ENCODE peak calls at places on chromosomes 1 and 21, in six cellular contexts. G is hepatocyte, J is SK-N-SH, U is uterus, F is neural progenitor cell, O is cardiac muscle cell. K is an unnamed sample. For H3K4me1, the result is how much of the 10 kb centered on the place peaks cover.

GRCh38 chr1:152796421-152796820 is at the start of gene LCE1D:
- DNase-seq in G (no peak), J (no peak), U (no peak), F (no peak), O (no peak), K (no peak)

GRCh38 chr1:244329591-244330317 is 122.0 kb downstream of the ADSS2 start:
- DNase-seq in G (no peak), J (no peak), U (no peak), F (no peak), O (no peak), K (no peak)

GRCh38 chr1:178649582-178650350 is 75.3 kb upstream of the RALGPS2 start:
- DNase-seq in G (no peak), J (no peak), U (no peak), F (no peak), O (no peak), K (no peak)

GRCh38 chr1:161487483-161487827 is 17.8 kb upstream of the FCGR2A start:
- DNase-seq in G (no peak), J (no peak), U (peak), F (no peak), O (peak), K (no peak)

GRCh38 chr1:6205849-6206845 is at the start of gene RNF207:
- DNase-seq in G (peak), J (no peak), U (peak), F (peak), O (peak), K (peak)

GRCh38 chr1:41918450-41919043 is at the start of gene HIVEP3:
- DNase-seq in G (no peak), J (peak), U (no peak), F (peak), O (peak), K (no peak)

GRCh38 chr1:108357802-108358201 is 92.3 kb upstream of the NBPF6 start:
- DNase-seq in G (no peak), J (no peak), U (no peak), F (no peak), O (no peak), K (no peak)

GRCh38 chr1:67708606-67709005 is 23.6 kb downstream of the GADD45A start:
- DNase-seq in G (no peak), J (no peak), U (no peak), F (no peak), O (no peak), K (no peak)

GRCh38 chr1:226424228-226425003 is 16.5 kb upstream of the PARP1 start:
- DNase-seq in G (peak), J (peak), U (no peak), F (peak), O (peak), K (no peak)

GRCh38 chr1:247862756-247863155 is 5.8 kb downstream of the TRIM58 start:
- DNase-seq in G (no peak), J (no peak), U (no peak), F (no peak), O (no peak), K (no peak)

GRCh38 chr1:115238336-115239147 is 99.5 kb downstream of the NGF start:
- DNase-seq in G (no peak), J (no peak), U (no peak), F (no peak), O (no peak), K (no peak)

GRCh38 chr1:185453496-185454192 is 136.6 kb upstream of the IVNS1ABP start:
- DNase-seq in G (no peak), J (no peak), U (no peak), F (no peak), O (peak), K (no peak)

GRCh38 chr1:93613895-93614294 is 67.7 kb downstream of the BCAR3 start:
- DNase-seq in G (peak), J (no peak), U (peak), F (peak), O (peak), K (no peak)

GRCh38 chr1:234619071-234619480 is 9.1 kb upstream of the IRF2BP2 start:
- DNase-seq in G (no peak), J (no peak), U (no peak), F (no peak), O (peak), K (no peak)

GRCh38 chr21:44932366-44933181 is 7.3 kb upstream of the SLX9 start:
- DNase-seq in G (peak), J (peak), U (no peak), F (peak), O (peak), K (no peak)

GRCh38 chr1:224339422-224340033 is 9.6 kb upstream of the NVL start:
- DNase-seq in G (no peak), J (no peak), U (no peak), F (no peak), O (no peak), K (no peak)

GRCh38 chr1:234559917-234560676 is 49.9 kb downstream of the IRF2BP2 start:
- DNase-seq in G (no peak), J (no peak), U (peak), F (no peak), O (no peak), K (no peak)

GRCh38 chr21:29904359-29905282 is 35.2 kb downstream of the GRIK1 start:
- DNase-seq in G (no peak), J (no peak), U (no peak), F (no peak), O (no peak), K (no peak)

GRCh38 chr1:163842546-163842945 is 520.8 kb downstream of the NUF2 start:
- DNase-seq in G (no peak), J (no peak), U (no peak), F (no peak), O (no peak), K (no peak)

GRCh38 chr1:193891783-193892182 is 705.4 kb upstream of the B3GALT2 start:
- DNase-seq in G (no peak), J (no peak), U (no peak), F (no peak), O (no peak), K (no peak)

GRCh38 chr1:221711156-221711577 is 30.7 kb downstream of the DUSP10 start:
- DNase-seq in G (no peak), J (no peak), U (no peak), F (no peak), O (no peak), K (no peak)

GRCh38 chr1:204084247-204084772 is 11.4 kb downstream of the SOX13 start:
- DNase-seq in G (peak), J (no peak), U (no peak), F (peak), O (no peak), K (peak)
- H3K4me1 ChIP-seq in G (half or more), J (under half), U (under half), F (half or more), O (under half), K (half or more)

GRCh38 chr1:151175036-151175741 is 592 bp downstream of the TMOD4 start:
- DNase-seq in G (no peak), J (no peak), U (no peak), F (no peak), O (peak), K (no peak)

GRCh38 chr1:151171190-151171589 is 4.6 kb downstream of the TMOD4 start:
- DNase-seq in G (no peak), J (no peak), U (no peak), F (no peak), O (no peak), K (no peak)

GRCh38 chr1:151176514-151177045 is 799 bp upstream of the TMOD4 start:
- DNase-seq in G (no peak), J (no peak), U (no peak), F (no peak), O (no peak), K (no peak)

DNA sequence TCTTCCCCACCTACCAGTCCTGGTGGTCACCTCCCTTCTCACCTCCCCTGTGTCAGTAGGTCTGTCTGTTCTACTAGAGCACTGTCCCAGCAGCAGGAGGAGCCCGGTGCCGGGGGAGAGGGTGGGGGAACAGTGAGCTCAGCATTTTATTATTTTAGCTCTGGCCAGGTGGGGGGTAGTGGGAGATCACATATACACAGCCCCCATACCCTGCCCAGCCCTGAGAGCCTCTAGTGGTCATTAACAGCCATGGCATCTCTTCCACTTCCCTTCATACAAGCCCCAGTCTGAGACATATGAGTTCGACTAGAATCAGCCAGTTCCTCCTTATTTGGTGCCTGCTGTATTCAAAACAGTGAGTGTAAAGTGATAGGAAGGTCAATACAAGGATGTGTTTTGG is at the start of gene TMOD4:
- DNase-seq in G (peak), J (peak), U (no peak), F (peak), O (no peak), K (no peak)
- TF ChIP-seq CTCF in G (peak), J (peak), U (no peak), F (peak), O (peak), K (no peak)

GRCh38 chr1:86504130-86504479 is 35.4 kb downstream of the CLCA1 start:
- DNase-seq in G (peak), J (no peak), U (no peak), F (peak), O (no peak), K (peak)

GRCh38 chr1:86503477-86504129 is 34.9 kb downstream of the CLCA1 start:
- DNase-seq in G (peak), J (no peak), U (peak), F (peak), O (peak), K (peak)

GRCh38 chr1:86507935-86508582 is 38.8 kb upstream of the CLCA4 start:
- DNase-seq in G (peak), J (no peak), U (peak), F (peak), O (peak), K (peak)

GRCh38 chr1:86504895-86505625 is 36.3 kb downstream of the CLCA1 start:
- DNase-seq in G (no peak), J (no peak), U (no peak), F (no peak), O (peak), K (no peak)

GRCh38 chr1:86508583-86508969 is 38.3 kb upstream of the CLCA4 start:
- DNase-seq in G (no peak), J (no peak), U (no peak), F (no peak), O (peak), K (no peak)
- H3K4me3 ChIP-seq in G (no peak), J (no peak), U (no peak), F (no peak), O (no peak), K (no peak)

GRCh38 chr1:55524013-55524412 is 308.8 kb upstream of the USP24 start:
- DNase-seq in G (no peak), J (no peak), U (no peak), F (no peak), O (no peak), K (no peak)

GRCh38 chr1:55522982-55523381 is 307.8 kb upstream of the USP24 start:
- DNase-seq in G (no peak), J (no peak), U (no peak), F (no peak), O (no peak), K (no peak)

GRCh38 chr1:55530749-55531478 is 315.8 kb upstream of the USP24 start:
- DNase-seq in G (peak), J (no peak), U (no peak), F (no peak), O (no peak), K (no peak)

GRCh38 chr1:55527831-55528230 is 312.7 kb upstream of the USP24 start:
- DNase-seq in G (no peak), J (no peak), U (no peak), F (no peak), O (no peak), K (no peak)

DNA sequence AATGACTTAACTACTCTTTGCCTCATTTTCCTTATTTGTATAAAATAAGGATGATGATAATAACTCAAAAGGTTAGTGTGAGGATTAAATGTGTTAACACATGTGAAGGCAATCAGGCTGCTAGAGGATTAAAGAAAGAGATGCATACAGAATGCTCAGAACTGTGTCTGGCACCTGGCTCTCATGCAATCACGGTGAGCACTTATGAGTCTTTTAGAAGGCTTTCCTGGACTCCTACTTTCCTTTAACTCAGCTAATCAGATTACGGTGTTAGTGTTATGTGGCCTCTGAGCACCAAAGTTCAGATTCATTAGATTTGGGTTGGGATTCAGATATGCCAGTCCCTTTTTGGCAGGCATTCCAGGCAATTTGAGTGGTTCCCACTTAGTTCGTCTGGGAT is 311.6 kb upstream of the USP24 start:
- DNase-seq in G (no peak), J (no peak), U (no peak), F (peak), O (no peak), K (no peak)
- H3K4me1 ChIP-seq in G (under half), J (under half), U (under half), F (under half), O (under half), K (under half)

DNA sequence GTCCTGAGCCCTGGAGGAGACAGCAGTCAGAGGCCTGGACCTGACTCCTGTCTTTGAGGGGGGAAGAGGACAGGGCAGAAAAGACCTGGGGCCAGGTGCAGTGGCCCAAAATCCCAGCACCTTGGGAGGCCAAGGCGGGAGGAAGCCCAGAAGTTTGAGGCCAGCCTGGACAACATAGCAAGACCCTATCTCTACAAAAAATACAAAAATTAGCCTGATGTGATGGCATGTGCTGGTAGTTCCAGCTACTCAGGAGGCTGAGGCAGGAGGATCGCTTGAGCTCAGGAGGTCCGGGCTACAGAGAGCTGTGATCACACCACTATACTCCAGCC is 104.5 kb upstream of the ARHGEF16 start:
- DNase-seq in G (no peak), J (no peak), U (no peak), F (no peak), O (no peak), K (no peak)
- TF ChIP-seq CTCF in G (no peak), J (no peak), U (no peak), F (no peak), O (no peak), K (no peak)

GRCh38 chr1:63322248-63322943 is at the start of gene FOXD3:
- DNase-seq in G (peak), J (peak), U (peak), F (peak), O (peak), K (no peak)

GRCh38 chr1:63322944-63323865 is 838 bp downstream of the FOXD3 start:
- DNase-seq in G (peak), J (peak), U (no peak), F (peak), O (no peak), K (no peak)

GRCh38 chr1:63324779-63325119 is 2.4 kb downstream of the FOXD3 start:
- DNase-seq in G (no peak), J (no peak), U (no peak), F (no peak), O (no peak), K (no peak)

GRCh38 chr1:63326106-63326472 is 3.7 kb downstream of the FOXD3 start:
- DNase-seq in G (no peak), J (peak), U (no peak), F (peak), O (no peak), K (no peak)

DNA sequence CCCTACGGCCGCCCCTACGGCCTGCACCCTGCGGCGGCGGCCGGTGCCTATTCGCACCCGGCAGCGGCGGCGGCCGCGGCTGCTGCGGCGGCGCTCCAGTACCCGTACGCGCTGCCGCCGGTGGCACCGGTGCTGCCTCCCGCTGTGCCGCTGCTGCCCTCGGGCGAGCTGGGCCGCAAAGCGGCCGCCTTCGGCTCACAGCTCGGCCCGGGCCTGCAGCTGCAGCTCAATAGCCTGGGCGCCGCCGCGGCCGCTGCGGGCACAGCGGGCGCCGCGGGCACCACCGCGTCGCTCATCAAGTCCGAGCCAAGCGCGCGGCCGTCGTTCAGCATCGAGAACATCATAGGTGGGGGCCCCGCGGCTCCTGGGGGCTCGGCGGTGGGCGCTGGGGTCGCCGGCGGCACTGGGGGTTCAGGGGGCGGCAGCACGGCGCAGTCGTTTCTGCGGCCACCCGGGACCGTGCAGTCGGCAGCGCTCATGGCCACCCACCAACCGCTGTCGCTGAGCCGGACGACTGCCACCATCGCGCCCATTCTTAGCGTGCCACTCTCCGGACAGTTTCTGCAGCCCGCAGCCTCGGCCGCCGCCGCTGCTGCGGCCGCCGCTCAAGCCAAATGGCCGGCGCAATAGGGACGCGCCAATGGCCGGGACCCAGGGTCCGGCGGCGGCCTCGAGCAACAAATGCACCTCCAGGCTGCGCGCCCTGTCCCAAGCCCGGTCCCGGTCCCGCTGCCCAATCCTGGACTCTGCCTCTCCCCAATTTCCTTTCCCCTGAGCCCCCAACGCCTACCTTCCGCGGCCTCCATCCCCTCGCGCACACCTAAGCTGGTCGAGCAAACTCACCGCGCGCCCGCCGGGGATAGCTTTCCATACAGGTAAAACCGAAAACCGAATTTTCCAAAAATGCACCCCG is 1.8 kb downstream of the FOXD3 start:
- DNase-seq in G (peak), J (peak), U (no peak), F (peak), O (no peak), K (no peak)
- H3K4me3 ChIP-seq in G (no peak), J (peak), U (no peak), F (peak), O (peak), K (no peak)

GRCh38 chr1:27597511-27598216 is 6.3 kb downstream of the AHDC1 start:
- DNase-seq in G (no peak), J (no peak), U (no peak), F (no peak), O (peak), K (no peak)

GRCh38 chr1:27595597-27595996 is 8.3 kb downstream of the AHDC1 start:
- DNase-seq in G (no peak), J (no peak), U (no peak), F (no peak), O (no peak), K (no peak)

GRCh38 chr1:27598288-27598687 is 5.7 kb downstream of the AHDC1 start:
- DNase-seq in G (no peak), J (peak), U (peak), F (peak), O (peak), K (no peak)

GRCh38 chr1:27596261-27596660 is 7.7 kb downstream of the AHDC1 start:
- DNase-seq in G (no peak), J (no peak), U (no peak), F (no peak), O (no peak), K (no peak)

DNA sequence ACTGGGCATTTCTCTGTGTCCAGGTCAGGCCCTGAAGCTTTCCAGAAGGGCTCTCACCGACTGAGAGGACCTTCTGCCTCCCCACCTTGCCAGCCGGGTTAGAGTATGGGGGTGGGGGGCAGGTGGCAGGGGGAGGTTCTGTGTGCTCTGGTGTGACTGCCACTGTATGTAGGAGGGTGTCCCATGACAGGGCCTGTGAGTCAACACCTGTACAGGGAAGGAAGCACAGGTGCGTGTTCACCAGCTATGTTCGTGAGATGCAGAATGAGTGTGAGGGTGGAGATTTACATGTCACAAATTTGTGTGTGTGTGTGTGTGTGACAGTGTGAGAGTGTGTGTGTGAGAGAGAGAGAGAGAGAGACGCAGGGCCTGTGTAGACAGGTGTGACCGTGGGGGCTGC is 6.9 kb downstream of the AHDC1 start:
- DNase-seq in G (no peak), J (no peak), U (no peak), F (no peak), O (no peak), K (no peak)
- H3K4me1 ChIP-seq in G (half or more), J (half or more), U (under half), F (half or more), O (half or more), K (under half)